ENCODE peak calls at places on chromosomes 6 and 20, in nine cellular contexts. S is astrocyte; Y is activated T-helper 1 cell treated with anti-CD3 and anti-CD28 coated beads, Interleukin-2, amount 50 U/mL, for 16 hours; V is astrocyte of the spinal cord; O is left ventricle myocardium inferior; Z is skeletal muscle cell; K is midbrain; Q is NAMALWA; A is naive B cell. I is an unnamed sample.

GRCh38 chr6:147507162-147508072 is 1.1 kb upstream of the SAMD5 start:
- DNase-seq in S (no peak), Y (no peak), V (peak; percentile 19), O (peak; percentile 15), Z (no peak), K (no peak), Q (no peak), A (no peak), I (no peak)

GRCh38 chr6:11144393-11144829 is 32.9 kb upstream of the ERVFRD-1 start:
- DNase-seq in S (peak; percentile 47), Y (peak; percentile 57), V (peak; percentile 79), O (peak; percentile 70), Z (no peak), K (peak; percentile 80), Q (peak; percentile 82), A (peak; percentile 57), I (no peak)

GRCh38 chr20:57934007-57934805 is 224.4 kb upstream of the PMEPA1 start:
- DNase-seq in S (no peak), Y (no peak), V (no peak), O (no peak), Z (no peak), K (no peak), Q (no peak), A (no peak), I (no peak)

GRCh38 chr6:125797934-125798444 is 7.2 kb downstream of the NCOA7 start:
- DNase-seq in S (no peak), Y (no peak), V (no peak), O (no peak), Z (no peak), K (no peak), Q (peak; percentile 68), A (no peak), I (no peak)

GRCh38 chr6:45650527-45651135 is 272.9 kb upstream of the SUPT3H start:
- DNase-seq in S (peak; percentile 96), Y (no peak), V (peak; percentile 96), O (no peak), Z (peak; percentile 92), K (no peak), Q (no peak), A (no peak), I (no peak)

GRCh38 chr6:16730720-16731502 is 30.3 kb downstream of the ATXN1 start:
- DNase-seq in S (no peak), Y (no peak), V (no peak), O (no peak), Z (no peak), K (no peak), Q (no peak), A (no peak), I (no peak)

GRCh38 chr6:110557226-110557625 is 80.8 kb upstream of the SLC22A16 start:
- DNase-seq in S (no peak), Y (no peak), V (no peak), O (no peak), Z (no peak), K (peak; percentile 45), Q (no peak), A (no peak), I (no peak)

GRCh38 chr20:45359069-45359405 is 3.9 kb upstream of the SYS1 start:
- DNase-seq in S (peak; percentile 79), Y (no peak), V (peak; percentile 85), O (peak; percentile 49), Z (no peak), K (no peak), Q (no peak), A (no peak), I (no peak)

I was measured in cerebellar nuclear complex.